ENCODE peak calls at places on chromosomes 1 and 21, in six cellular contexts. P is neural crest cell, Q is cardiac muscle cell, U is sciatic nerve, M is A549, D is HTR-8/SVneo. X is an unnamed sample.

GRCh38 chr21:28554660-28555475 is 437.8 kb downstream of the LTN1 start:
- DNase-seq in M (no peak), D (no peak), P (no peak), U (no peak), Q (no peak), X (no peak)

GRCh38 chr1:7652551-7653098 is 118.5 kb upstream of the VAMP3 start:
- DNase-seq in Q (no peak), P (no peak), D (no peak), U (no peak), M (no peak), X (no peak)

GRCh38 chr21:23936224-23936623 is 1671.1 kb downstream of the MRPL39 start:
- DNase-seq in D (peak), M (peak), Q (peak), P (no peak), U (no peak), X (peak)

GRCh38 chr1:172515927-172516326 is 17.0 kb upstream of the SUCO start:
- DNase-seq in P (no peak), U (no peak), D (no peak), Q (no peak), M (no peak), X (no peak)

GRCh38 chr1:59061876-59062275 is 235.0 kb upstream of the FGGY start:
- DNase-seq in D (no peak), M (peak), U (peak), Q (no peak), P (no peak), X (peak)

GRCh38 chr21:37207441-37208009 is 59.6 kb downstream of the VPS26C start:
- DNase-seq in D (no peak), U (no peak), Q (peak), P (no peak), M (no peak), X (peak)

GRCh38 chr1:229596961-229597699 is 28.8 kb downstream of the TAF5L start:
- DNase-seq in U (no peak), D (no peak), M (no peak), P (no peak), Q (no peak), X (peak)

GRCh38 chr1:30417001-30417700 is 306.2 kb downstream of the MATN1 start:
- DNase-seq in P (no peak), M (no peak), Q (no peak), U (no peak), D (no peak), X (no peak)

GRCh38 chr1:159746676-159747075 is 32.3 kb upstream of the CRP start:
- DNase-seq in M (no peak), P (no peak), D (no peak), U (no peak), Q (no peak), X (peak)

GRCh38 chr1:201786824-201787223 is 42.1 kb upstream of the IPO9 start:
- DNase-seq in D (no peak), P (no peak), M (no peak), Q (no peak), U (no peak), X (no peak)

GRCh38 chr1:100614570-100614969 is 76.6 kb downstream of the GPR88 start:
- DNase-seq in Q (no peak), D (no peak), P (no peak), M (no peak), U (no peak), X (no peak)

GRCh38 chr1:226404904-226405222 is 3.0 kb downstream of the PARP1 start:
- DNase-seq in U (peak), P (no peak), Q (no peak), D (no peak), M (no peak), X (no peak)

GRCh38 chr1:117564227-117565082 is 41.4 kb upstream of the TENT5C start:
- DNase-seq in P (no peak), U (no peak), Q (no peak), M (no peak), D (no peak), X (no peak)

GRCh38 chr1:58143972-58144752 is 402.4 kb downstream of the OMA1 start:
- DNase-seq in Q (no peak), U (no peak), M (no peak), P (no peak), D (no peak), X (no peak)

GRCh38 chr1:225962440-225962975 is 21.5 kb upstream of the LEFTY2 start:
- DNase-seq in D (peak), M (peak), U (peak), Q (peak), P (peak), X (peak)

GRCh38 chr1:114448370-114448769 is 62.6 kb downstream of the TRIM33 start:
- DNase-seq in M (no peak), D (no peak), Q (no peak), U (no peak), P (no peak), X (no peak)

GRCh38 chr1:235831148-235831547 is 35.6 kb downstream of the LYST start:
- DNase-seq in D (peak), P (no peak), M (peak), U (no peak), Q (no peak), X (peak)

GRCh38 chr1:50969611-50970507 is at the start of gene CDKN2C:
- DNase-seq in P (peak), M (peak), U (peak), Q (peak), D (peak), X (peak)

GRCh38 chr21:37557261-37557950 is 190.8 kb downstream of the DYRK1A start:
- DNase-seq in M (no peak), U (no peak), D (no peak), Q (no peak), P (no peak), X (no peak)

GRCh38 chr1:201584510-201584991 is 45.6 kb downstream of the NAV1 start:
- DNase-seq in D (no peak), Q (no peak), M (no peak), U (peak), P (no peak), X (peak)

GRCh38 chr1:211741116-211741515 is 65.7 kb upstream of the NEK2 start:
- DNase-seq in U (no peak), D (no peak), M (peak), P (no peak), Q (no peak), X (no peak)

GRCh38 chr1:5564578-5565257 is 427.5 kb downstream of the NPHP4 start:
- DNase-seq in D (no peak), P (no peak), U (no peak), Q (no peak), M (no peak), X (no peak)

GRCh38 chr1:39195166-39196111 is 9.1 kb upstream of the MACF1 start:
- DNase-seq in P (no peak), D (no peak), M (no peak), U (no peak), Q (no peak), X (peak)

GRCh38 chr1:44854985-44855384 is 11.9 kb upstream of the PTCH2 start:
- DNase-seq in U (no peak), D (no peak), Q (no peak), M (no peak), P (no peak), X (no peak)

GRCh38 chr1:93357242-93357641 is 11.5 kb downstream of the DR1 start:
- DNase-seq in Q (no peak), U (no peak), D (no peak), M (no peak), P (no peak), X (no peak)

GRCh38 chr1:31712625-31713024 is 8.8 kb upstream of the COL16A1 start:
- DNase-seq in U (peak), P (no peak), M (peak), D (peak), Q (peak), X (peak)

GRCh38 chr1:103129796-103130195 is 21.5 kb upstream of the COL11A1 start:
- DNase-seq in U (no peak), P (no peak), D (no peak), M (no peak), Q (no peak), X (no peak)

GRCh38 chr1:216617081-216617480 is 106.1 kb downstream of the ESRRG start:
- DNase-seq in D (no peak), U (no peak), P (no peak), Q (peak), M (no peak), X (no peak)

GRCh38 chr1:28173151-28173979 is 3.1 kb downstream of the PTAFR start:
- DNase-seq in D (no peak), U (no peak), P (no peak), Q (peak), M (no peak), X (no peak)

GRCh38 chr1:150877220-150877516 is 769 bp upstream of the ARNT start:
- DNase-seq in P (no peak), D (no peak), Q (no peak), M (peak), U (no peak), X (no peak)

GRCh38 chr1:229092377-229093257 is 178.3 kb upstream of the RAB4A start:
- DNase-seq in D (no peak), M (no peak), Q (no peak), P (no peak), U (no peak), X (no peak)

GRCh38 chr1:204241050-204241449 is 27.3 kb upstream of the GOLT1A start:
- DNase-seq in M (peak), Q (no peak), D (no peak), P (no peak), U (no peak), X (no peak)

GRCh38 chr1:205317311-205317917 is 4.1 kb downstream of the NUAK2 start:
- DNase-seq in Q (peak), M (peak), P (no peak), D (no peak), U (peak), X (peak)

GRCh38 chr1:45026446-45026845 is 14.4 kb downstream of the UROD start:
- DNase-seq in M (no peak), U (no peak), Q (no peak), D (no peak), P (no peak), X (peak)

GRCh38 chr1:246753670-246754535 is 29.7 kb downstream of the SCCPDH start:
- DNase-seq in Q (peak), D (peak), P (peak), M (peak), U (peak), X (peak)